ENCODE peak calls at places on chromosomes 5 and 9, in eight cellular contexts. K is RWPE1; B is IMR-90; E is cardiac muscle cell; N is CD8-positive, alpha-beta T cell; L is CD8-positive, alpha-beta memory T cell; R is gastrocnemius medialis; U is PC-3. Q is an unnamed sample.

GRCh38 chr5:103510851-103511553 is 51.6 kb downstream of the NUDT12 start:
- DNase-seq in K (no peak), B (no peak), E (no peak), N (no peak), L (no peak), R (no peak), U (peak; percentile 83), Q (no peak)

GRCh38 chr5:89595065-89595464 is 712.1 kb upstream of the MEF2C start:
- DNase-seq in K (no peak), B (no peak), E (no peak), N (no peak), L (no peak), R (no peak), U (no peak), Q (no peak)

GRCh38 chr9:19122490-19123042 is 4.7 kb downstream of the PLIN2 start:
- DNase-seq in K (no peak), B (no peak), E (no peak), N (no peak), L (no peak), R (no peak), U (no peak), Q (no peak)

GRCh38 chr9:121463026-121463827 is 36.4 kb downstream of the GGTA1 start:
- DNase-seq in K (no peak), B (peak; percentile 18), E (peak; percentile 64), N (no peak), L (no peak), R (no peak), U (peak; percentile 29), Q (peak; percentile 12)

GRCh38 chr5:33488558-33489355 is 48.0 kb downstream of the TARS1 start:
- DNase-seq in K (no peak), B (no peak), E (no peak), N (no peak), L (no peak), R (no peak), U (no peak), Q (no peak)

GRCh38 chr9:130008577-130008976 is 34.4 kb downstream of the FNBP1 start:
- DNase-seq in K (no peak), B (no peak), E (no peak), N (no peak), L (no peak), R (no peak), U (no peak), Q (no peak)

GRCh38 chr5:167639213-167639612 is 652.2 kb upstream of the WWC1 start:
- DNase-seq in K (no peak), B (peak; percentile 62), E (peak; percentile 18), N (no peak), L (no peak), R (no peak), U (peak; percentile 33), Q (no peak)

GRCh38 chr9:27183701-27184100 is 74.7 kb downstream of the TEK start:
- DNase-seq in K (no peak), B (peak; percentile 50), E (no peak), N (no peak), L (no peak), R (no peak), U (peak; percentile 41), Q (no peak)

GRCh38 chr9:129143031-129143441 is 31.8 kb downstream of the PTPA start:
- DNase-seq in K (peak; percentile 95), B (peak; percentile 92), E (peak; percentile 76), N (peak; percentile 55), L (peak; percentile 64), R (peak; percentile 79), U (peak; percentile 75), Q (peak; percentile 62)

GRCh38 chr5:77851229-77852067 is 75.3 kb upstream of the TBCA start:
- DNase-seq in K (peak; percentile 27), B (peak; percentile 14), E (peak; percentile 49), N (no peak), L (no peak), R (no peak), U (no peak), Q (no peak)

GRCh38 chr5:77850536-77851228 is 74.5 kb upstream of the TBCA start:
- DNase-seq in K (no peak), B (no peak), E (no peak), N (no peak), L (no peak), R (no peak), U (no peak), Q (no peak)

GRCh38 chr5:77853353-77853907 is 77.3 kb upstream of the TBCA start:
- DNase-seq in K (no peak), B (no peak), E (no peak), N (no peak), L (no peak), R (no peak), U (no peak), Q (no peak)

GRCh38 chr5:77852068-77852513 is 76.0 kb upstream of the TBCA start:
- DNase-seq in K (no peak), B (no peak), E (no peak), N (no peak), L (no peak), R (no peak), U (no peak), Q (no peak)

DNA sequence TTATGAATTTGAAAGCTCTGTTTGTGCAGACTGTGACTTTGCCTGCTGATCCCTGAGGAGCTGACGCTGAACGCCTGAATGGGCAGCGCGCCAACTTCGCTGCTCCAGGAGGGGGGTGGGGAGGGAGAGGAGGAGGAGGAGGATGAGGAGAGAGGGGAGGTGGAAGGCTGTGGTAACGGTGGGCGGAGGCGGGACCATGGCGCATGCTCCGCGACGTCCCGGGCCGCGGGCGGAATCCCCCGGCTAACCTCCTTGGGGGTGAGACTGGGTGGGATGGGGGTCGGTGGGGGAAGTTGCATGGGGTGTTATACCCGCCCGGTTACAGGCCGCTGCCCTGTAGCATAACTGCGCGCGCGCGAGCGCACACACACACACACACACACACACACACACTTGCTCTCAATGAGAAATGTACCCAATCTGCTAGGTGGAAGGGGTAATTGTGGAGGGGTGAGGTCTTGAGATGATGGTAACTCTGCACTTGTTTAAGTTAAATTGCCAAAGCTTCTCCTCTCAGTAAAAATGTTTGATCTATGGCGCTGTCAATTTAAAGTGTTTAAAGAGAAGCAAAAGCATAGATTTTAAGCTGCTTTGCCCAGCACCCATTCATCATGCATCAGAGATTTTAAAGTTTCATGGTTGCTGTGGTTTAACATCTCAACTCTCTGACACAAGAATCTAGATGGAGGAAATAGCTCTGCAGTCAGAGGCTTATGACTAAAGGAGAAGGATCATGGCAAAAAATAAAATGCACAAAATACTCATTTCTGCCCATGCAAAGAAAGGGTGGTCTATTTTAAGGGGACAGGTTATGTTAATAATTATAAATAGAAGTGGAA is 76.6 kb upstream of the TBCA start:
- DNase-seq in K (no peak), B (peak; percentile 78), E (peak; percentile 85), N (no peak), L (no peak), R (no peak), U (no peak), Q (peak; percentile 58)
- H3K27ac ChIP-seq in K (no peak overlapping the region), B (no peak overlapping the region), E (peak overlapping the region; percentile 5), N (no peak overlapping the region), L (no peak overlapping the region), R (no peak overlapping the region), U (no peak overlapping the region), Q (peak overlapping the region; percentile 72)

DNA sequence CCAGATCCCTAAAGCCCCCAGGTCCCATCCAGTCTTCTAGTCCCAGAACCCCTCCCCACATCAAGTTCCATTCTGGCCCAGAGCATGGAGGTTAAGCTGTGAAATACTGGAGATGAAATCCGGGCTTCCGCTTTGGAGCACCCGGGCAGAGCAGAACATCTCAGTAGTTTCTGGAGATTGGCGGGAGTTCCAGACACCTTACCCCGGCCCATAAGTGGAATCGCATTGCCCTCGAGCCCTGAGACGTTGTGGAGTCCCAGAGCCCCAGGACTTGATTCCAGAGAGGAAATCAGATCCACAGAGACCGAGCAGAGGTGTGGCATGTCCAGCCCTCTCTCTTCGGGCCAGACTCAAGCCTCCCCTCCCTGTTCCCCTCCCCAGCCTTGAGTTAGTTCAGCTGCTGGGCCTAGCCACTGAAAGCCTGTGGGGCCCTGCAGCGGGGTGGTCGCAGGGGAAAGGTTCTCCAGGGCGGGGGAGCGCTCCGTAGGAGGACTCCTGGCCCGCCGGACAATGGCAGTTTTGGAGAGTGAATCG is 937 bp upstream of the PAX5 start:
- DNase-seq in K (no peak), B (no peak), E (no peak), N (no peak), L (no peak), R (no peak), U (no peak), Q (no peak)
- H3K27ac ChIP-seq in K (no peak overlapping the region), B (no peak overlapping the region), E (no peak overlapping the region), N (no peak overlapping the region), L (no peak overlapping the region), R (no peak overlapping the region), U (no peak overlapping the region), Q (no peak overlapping the region)

DNA sequence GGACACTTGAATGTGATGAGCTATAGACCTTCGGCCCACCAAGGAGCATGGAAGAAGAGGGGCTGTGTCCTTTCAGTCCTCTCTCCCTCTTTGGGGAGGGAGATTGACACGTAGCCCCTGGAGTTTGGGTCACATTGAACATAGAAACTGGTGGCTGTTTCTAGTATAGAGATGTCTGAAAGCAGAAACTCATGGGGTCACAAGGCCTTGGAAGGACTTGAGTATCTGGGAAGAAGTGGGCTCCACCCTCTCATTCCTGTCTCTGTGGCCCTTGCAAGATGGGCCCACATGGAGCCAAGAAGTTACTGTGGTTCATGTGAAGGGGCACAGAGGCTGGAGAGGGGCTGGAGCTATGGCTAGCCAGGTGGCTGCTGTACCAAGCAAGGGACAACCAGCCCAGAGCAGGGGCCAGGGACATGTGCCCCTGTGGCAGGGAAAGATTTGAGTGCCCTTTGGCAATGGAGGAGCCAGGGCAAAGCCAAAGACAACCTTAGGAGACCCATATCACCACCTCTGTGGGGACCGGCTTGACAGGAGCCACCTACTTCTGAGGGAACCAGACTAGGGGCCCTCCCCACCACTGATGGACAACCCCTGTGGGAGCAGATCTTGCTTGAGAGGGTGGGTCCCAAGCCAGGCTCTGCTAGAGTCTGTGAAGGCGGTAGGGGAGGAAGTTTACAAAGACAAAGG is 12.8 kb upstream of the ANGPTL2 start:
- DNase-seq in K (no peak), B (no peak), E (no peak), N (no peak), L (no peak), R (no peak), U (no peak), Q (no peak)
- H3K27ac ChIP-seq in K (no peak overlapping the region), B (peak overlapping the region; percentile 77), E (no peak overlapping the region), N (no peak overlapping the region), L (no peak overlapping the region), R (peak overlapping the region; percentile 93), U (no peak overlapping the region), Q (no peak overlapping the region)

GRCh38 chr9:126582427-126582826 is 31.3 kb upstream of the LMX1B start:
- DNase-seq in K (no peak), B (no peak), E (no peak), N (no peak), L (no peak), R (no peak), U (no peak), Q (no peak)

GRCh38 chr9:126581893-126582292 is 31.8 kb upstream of the LMX1B start:
- DNase-seq in K (no peak), B (no peak), E (no peak), N (no peak), L (no peak), R (no peak), U (no peak), Q (no peak)

GRCh38 chr9:126583134-126583760 is 30.5 kb upstream of the LMX1B start:
- DNase-seq in K (no peak), B (no peak), E (no peak), N (no peak), L (no peak), R (no peak), U (no peak), Q (no peak)

GRCh38 chr9:126578029-126578428 is 35.7 kb upstream of the LMX1B start:
- DNase-seq in K (no peak), B (no peak), E (no peak), N (no peak), L (no peak), R (no peak), U (no peak), Q (no peak)
- H3K27ac ChIP-seq in K (no peak overlapping the region), B (no peak overlapping the region), E (no peak overlapping the region), N (no peak overlapping the region), L (no peak overlapping the region), R (no peak overlapping the region), U (no peak overlapping the region), Q (no peak overlapping the region)

Q was measured in caudate nucleus.